ENCODE peak calls at places on chromosomes 12 and 14, in six cellular contexts. J is bronchial epithelial cell; W is HuH-7; Z is CD14-positive monocyte; I is HTR-8/SVneo; C is stimulated activated CD8-positive, alpha-beta memory T cell treated with anti-CD3 and anti-CD28 coated beads, Interleukin-15, amount 100 ng/mL, for 24 hours. D is an unnamed sample.

GRCh38 chr14:44846232-44846824 is 115.4 kb downstream of the KLHL28 start:
- DNase-seq in J (peak; percentile 42), Z (no peak), W (peak; percentile 15), I (peak; percentile 34), C (no peak), D (peak; percentile 21)

GRCh38 chr12:29782821-29783772 is 645 bp downstream of the TMTC1 start:
- DNase-seq in Z (no peak), W (peak; percentile 7), I (no peak), J (no peak), C (no peak), D (peak; percentile 59)

GRCh38 chr14:56794557-56795283 is 15.6 kb downstream of the OTX2 start:
- DNase-seq in W (no peak), J (no peak), I (no peak), Z (no peak), C (no peak), D (no peak)

GRCh38 chr14:103593577-103593976 is 30.8 kb downstream of the COA8 start:
- DNase-seq in C (no peak), J (no peak), Z (no peak), I (no peak), W (no peak), D (no peak)

GRCh38 chr14:65257405-65257804 is 155.1 kb upstream of the MAX start:
- DNase-seq in I (no peak), Z (no peak), W (no peak), J (no peak), C (no peak), D (no peak)

GRCh38 chr12:46470039-46470627 is 97.6 kb upstream of the SLC38A2 start:
- DNase-seq in Z (no peak), C (no peak), W (no peak), J (no peak), I (no peak), D (no peak)

GRCh38 chr14:92890830-92891598 is 31.9 kb upstream of the CHGA start:
- DNase-seq in W (no peak), J (peak; percentile 18), C (no peak), I (no peak), Z (no peak), D (no peak)

GRCh38 chr12:132329036-132329738 is at the start of gene GALNT9:
- DNase-seq in W (no peak), C (no peak), I (peak; percentile 29), Z (no peak), J (no peak), D (peak; percentile 19)

GRCh38 chr12:124655317-124656213 is 88.2 kb upstream of the NCOR2 start:
- DNase-seq in Z (peak; percentile 72), I (peak; percentile 49), W (no peak), J (peak; percentile 20), C (no peak), D (no peak)

GRCh38 chr12:50739611-50740010 is 24.3 kb upstream of the ATF1 start:
- DNase-seq in I (no peak), J (no peak), W (no peak), Z (no peak), C (no peak), D (no peak)

GRCh38 chr12:237026-237815 is 23.3 kb upstream of the SLC6A12 start:
- DNase-seq in Z (no peak), C (no peak), I (no peak), W (peak; percentile 59), J (no peak), D (no peak)

GRCh38 chr12:54980341-54980740 is 4.2 kb downstream of the TESPA1 start:
- DNase-seq in I (no peak), J (no peak), C (no peak), Z (no peak), W (no peak), D (no peak)

GRCh38 chr14:77065851-77066554 is 32.1 kb upstream of the CIPC start:
- DNase-seq in C (no peak), Z (no peak), I (no peak), J (no peak), W (no peak), D (no peak)

GRCh38 chr14:82796081-82796480 is 1262.4 kb upstream of the SEL1L start:
- DNase-seq in J (no peak), W (no peak), I (no peak), C (no peak), Z (no peak), D (no peak)

GRCh38 chr12:3885179-3886094 is 12.2 kb upstream of the PARP11 start:
- DNase-seq in Z (no peak), W (no peak), J (peak; percentile 33), C (no peak), I (peak; percentile 49), D (peak; percentile 29)

GRCh38 chr12:64691793-64692583 is 67.2 kb downstream of the GNS start:
- DNase-seq in J (no peak), Z (no peak), C (no peak), I (no peak), W (no peak), D (no peak)

GRCh38 chr14:31477248-31477647 is 10.6 kb downstream of the GPR33 start:
- DNase-seq in W (no peak), C (no peak), Z (no peak), I (no peak), J (no peak), D (no peak)

GRCh38 chr12:3496964-3497363 is 6.0 kb downstream of the PRMT8 start:
- DNase-seq in J (peak; percentile 40), W (peak; percentile 19), Z (no peak), I (no peak), C (no peak), D (no peak)

GRCh38 chr14:59190372-59190771 is 1.9 kb downstream of the DAAM1 start:
- DNase-seq in C (no peak), J (no peak), W (peak; percentile 52), Z (no peak), I (peak; percentile 68), D (no peak)

GRCh38 chr14:77031680-77032482 is 3.4 kb upstream of the IRF2BPL start:
- DNase-seq in C (no peak), I (no peak), W (no peak), J (peak; percentile 57), Z (no peak), D (no peak)

GRCh38 chr12:116257213-116257612 is 20.3 kb downstream of the MED13L start:
- DNase-seq in J (no peak), W (no peak), Z (no peak), C (no peak), I (no peak), D (no peak)

GRCh38 chr14:100152091-100152490 is 7.4 kb downstream of the DEGS2 start:
- DNase-seq in J (no peak), W (no peak), C (no peak), Z (no peak), I (no peak), D (no peak)

GRCh38 chr12:52206309-52207040 is 14.7 kb upstream of the KRT80 start:
- DNase-seq in C (no peak), J (no peak), I (no peak), W (no peak), Z (peak; percentile 34), D (no peak)

GRCh38 chr12:13784504-13784903 is 196.9 kb downstream of the GRIN2B start:
- DNase-seq in W (no peak), I (no peak), Z (no peak), C (no peak), J (no peak), D (no peak)

GRCh38 chr12:92561543-92561899 is 141.3 kb upstream of the PLEKHG7 start:
- DNase-seq in C (no peak), Z (no peak), I (no peak), J (peak; percentile 48), W (no peak), D (peak; percentile 30)

GRCh38 chr12:123533672-123534643 is at the start of gene RILPL1:
- DNase-seq in C (peak; percentile 18), Z (no peak), J (no peak), I (peak; percentile 64), W (peak; percentile 59), D (peak; percentile 74)

GRCh38 chr12:96294831-96295230 is 100.7 kb downstream of the ELK3 start:
- DNase-seq in I (peak; percentile 1), Z (no peak), J (no peak), W (no peak), C (no peak), D (peak; percentile 3)

GRCh38 chr12:82627799-82628198 is 58.9 kb upstream of the TMTC2 start:
- DNase-seq in I (peak; percentile 2), Z (no peak), W (peak; percentile 5), J (peak; percentile 30), C (no peak), D (peak; percentile 48)

GRCh38 chr14:92719890-92720323 is 28.5 kb downstream of the LGMN start:
- DNase-seq in I (no peak), W (peak; percentile 46), Z (no peak), J (no peak), C (no peak), D (no peak)

GRCh38 chr14:93996130-93996695 is 888 bp upstream of the CCDC197 start:
- DNase-seq in C (no peak), I (no peak), J (no peak), W (no peak), Z (no peak), D (no peak)

GRCh38 chr12:68240975-68241374 is 12.4 kb downstream of the IL22 start:
- DNase-seq in J (no peak), Z (no peak), C (no peak), I (peak; percentile 24), W (no peak), D (no peak)

GRCh38 chr12:26971963-26972362 is 33.7 kb downstream of the FGFR1OP2 start:
- DNase-seq in Z (no peak), J (no peak), I (no peak), C (no peak), W (no peak), D (no peak)

GRCh38 chr12:53200458-53201169 is 6.4 kb downstream of the ITGB7 start:
- DNase-seq in C (no peak), J (no peak), I (no peak), W (no peak), Z (peak; percentile 6), D (no peak)

GRCh38 chr14:82125963-82126362 is 592.3 kb upstream of the SEL1L start:
- DNase-seq in J (no peak), Z (no peak), I (no peak), C (no peak), W (no peak), D (no peak)

GRCh38 chr12:123743002-123743401 is 19.1 kb upstream of the DNAH10 start:
- DNase-seq in C (no peak), W (no peak), J (no peak), I (no peak), Z (no peak), D (no peak)

GRCh38 chr14:75258079-75258802 is 20.4 kb upstream of the FOS start:
- DNase-seq in W (no peak), J (no peak), I (no peak), C (no peak), Z (peak; percentile 77), D (no peak)

GRCh38 chr14:79971330-79971729 is 240.0 kb downstream of the DIO2 start:
- DNase-seq in C (no peak), W (no peak), J (peak; percentile 26), I (peak; percentile 3), Z (no peak), D (no peak)

GRCh38 chr14:68312884-68313725 is 479.8 kb downstream of the ZFP36L1 start:
- DNase-seq in W (no peak), J (no peak), C (no peak), I (no peak), Z (no peak), D (no peak)

GRCh38 chr14:31568671-31569070 is 7.5 kb downstream of the NUBPL start:
- DNase-seq in I (no peak), W (no peak), C (no peak), J (peak; percentile 40), Z (no peak), D (no peak)